ENCODE peak calls at places on chromosomes 2 and 18, in six cellular contexts. One of them, this sample, is unnamed.

GRCh38 chr2:20015482-20016083 is 3.1 kb upstream of the MATN3 start:
- DNase-seq in HepG2: peak
- DNase-seq in activated B cell treated with CpG ODN at 0.5 μM for 24 hours: no peak
- DNase-seq in stimulated activated CD4-positive, alpha-beta T cell treated with anti-CD3 and anti-CD28 coated beads, Interleukin-1b, Interleukin-23, amount 100 ng/mL, for 24 hours: no peak
- DNase-seq in cardiac fibroblast: peak
- DNase-seq in fibroblast of mammary gland: peak
- DNase-seq in this sample: no peak

GRCh38 chr2:65722028-65722427 is 289.6 kb upstream of the SPRED2 start:
- DNase-seq in HepG2: no peak
- DNase-seq in activated B cell treated with CpG ODN at 0.5 μM for 24 hours: no peak
- DNase-seq in stimulated activated CD4-positive, alpha-beta T cell treated with anti-CD3 and anti-CD28 coated beads, Interleukin-1b, Interleukin-23, amount 100 ng/mL, for 24 hours: no peak
- DNase-seq in cardiac fibroblast: peak
- DNase-seq in fibroblast of mammary gland: peak
- DNase-seq in this sample: peak

GRCh38 chr2:212274215-212274614 is 264.4 kb downstream of the ERBB4 start:
- DNase-seq in HepG2: no peak
- DNase-seq in activated B cell treated with CpG ODN at 0.5 μM for 24 hours: no peak
- DNase-seq in stimulated activated CD4-positive, alpha-beta T cell treated with anti-CD3 and anti-CD28 coated beads, Interleukin-1b, Interleukin-23, amount 100 ng/mL, for 24 hours: no peak
- DNase-seq in cardiac fibroblast: no peak
- DNase-seq in fibroblast of mammary gland: no peak
- DNase-seq in this sample: no peak

GRCh38 chr2:118177318-118177717 is 89.0 kb downstream of the INSIG2 start:
- DNase-seq in HepG2: no peak
- DNase-seq in activated B cell treated with CpG ODN at 0.5 μM for 24 hours: no peak
- DNase-seq in stimulated activated CD4-positive, alpha-beta T cell treated with anti-CD3 and anti-CD28 coated beads, Interleukin-1b, Interleukin-23, amount 100 ng/mL, for 24 hours: no peak
- DNase-seq in cardiac fibroblast: no peak
- DNase-seq in fibroblast of mammary gland: no peak
- DNase-seq in this sample: no peak

GRCh38 chr2:4673025-4673489 is 969.7 kb downstream of the DCDC2C start:
- DNase-seq in HepG2: peak
- DNase-seq in activated B cell treated with CpG ODN at 0.5 μM for 24 hours: no peak
- DNase-seq in stimulated activated CD4-positive, alpha-beta T cell treated with anti-CD3 and anti-CD28 coated beads, Interleukin-1b, Interleukin-23, amount 100 ng/mL, for 24 hours: no peak
- DNase-seq in cardiac fibroblast: no peak
- DNase-seq in fibroblast of mammary gland: peak
- DNase-seq in this sample: no peak

GRCh38 chr2:607172-607571 is 70.0 kb downstream of the TMEM18 start:
- DNase-seq in HepG2: no peak
- DNase-seq in activated B cell treated with CpG ODN at 0.5 μM for 24 hours: no peak
- DNase-seq in stimulated activated CD4-positive, alpha-beta T cell treated with anti-CD3 and anti-CD28 coated beads, Interleukin-1b, Interleukin-23, amount 100 ng/mL, for 24 hours: no peak
- DNase-seq in cardiac fibroblast: no peak
- DNase-seq in fibroblast of mammary gland: no peak
- DNase-seq in this sample: no peak

GRCh38 chr2:224976629-224977525 is 65.4 kb downstream of the DOCK10 start:
- DNase-seq in HepG2: no peak
- DNase-seq in activated B cell treated with CpG ODN at 0.5 μM for 24 hours: no peak
- DNase-seq in stimulated activated CD4-positive, alpha-beta T cell treated with anti-CD3 and anti-CD28 coated beads, Interleukin-1b, Interleukin-23, amount 100 ng/mL, for 24 hours: no peak
- DNase-seq in cardiac fibroblast: no peak
- DNase-seq in fibroblast of mammary gland: no peak
- DNase-seq in this sample: no peak

GRCh38 chr2:203532957-203533695 is 2.0 kb downstream of the RAPH1 start:
- DNase-seq in HepG2: peak
- DNase-seq in activated B cell treated with CpG ODN at 0.5 μM for 24 hours: no peak
- DNase-seq in stimulated activated CD4-positive, alpha-beta T cell treated with anti-CD3 and anti-CD28 coated beads, Interleukin-1b, Interleukin-23, amount 100 ng/mL, for 24 hours: no peak
- DNase-seq in cardiac fibroblast: peak
- DNase-seq in fibroblast of mammary gland: peak
- DNase-seq in this sample: no peak

GRCh38 chr2:1591978-1592907 is 152.1 kb downstream of the PXDN start:
- DNase-seq in HepG2: no peak
- DNase-seq in activated B cell treated with CpG ODN at 0.5 μM for 24 hours: no peak
- DNase-seq in stimulated activated CD4-positive, alpha-beta T cell treated with anti-CD3 and anti-CD28 coated beads, Interleukin-1b, Interleukin-23, amount 100 ng/mL, for 24 hours: no peak
- DNase-seq in cardiac fibroblast: peak
- DNase-seq in fibroblast of mammary gland: peak
- DNase-seq in this sample: peak

GRCh38 chr2:25036221-25036559 is 5.7 kb upstream of the EFR3B start:
- DNase-seq in HepG2: no peak
- DNase-seq in activated B cell treated with CpG ODN at 0.5 μM for 24 hours: no peak
- DNase-seq in stimulated activated CD4-positive, alpha-beta T cell treated with anti-CD3 and anti-CD28 coated beads, Interleukin-1b, Interleukin-23, amount 100 ng/mL, for 24 hours: no peak
- DNase-seq in cardiac fibroblast: no peak
- DNase-seq in fibroblast of mammary gland: no peak
- DNase-seq in this sample: no peak

GRCh38 chr2:49843314-49843713 is 689.0 kb upstream of the FSHR start:
- DNase-seq in HepG2: no peak
- DNase-seq in activated B cell treated with CpG ODN at 0.5 μM for 24 hours: no peak
- DNase-seq in stimulated activated CD4-positive, alpha-beta T cell treated with anti-CD3 and anti-CD28 coated beads, Interleukin-1b, Interleukin-23, amount 100 ng/mL, for 24 hours: no peak
- DNase-seq in cardiac fibroblast: no peak
- DNase-seq in fibroblast of mammary gland: no peak
- DNase-seq in this sample: no peak

GRCh38 chr2:72895759-72896281 is 8.6 kb downstream of the SPR start:
- DNase-seq in HepG2: no peak
- DNase-seq in activated B cell treated with CpG ODN at 0.5 μM for 24 hours: no peak
- DNase-seq in stimulated activated CD4-positive, alpha-beta T cell treated with anti-CD3 and anti-CD28 coated beads, Interleukin-1b, Interleukin-23, amount 100 ng/mL, for 24 hours: no peak
- DNase-seq in cardiac fibroblast: peak
- DNase-seq in fibroblast of mammary gland: peak
- DNase-seq in this sample: no peak

GRCh38 chr18:31572368-31572767 is 19.3 kb upstream of the TTR start:
- DNase-seq in HepG2: no peak
- DNase-seq in activated B cell treated with CpG ODN at 0.5 μM for 24 hours: no peak
- DNase-seq in stimulated activated CD4-positive, alpha-beta T cell treated with anti-CD3 and anti-CD28 coated beads, Interleukin-1b, Interleukin-23, amount 100 ng/mL, for 24 hours: no peak
- DNase-seq in cardiac fibroblast: no peak
- DNase-seq in fibroblast of mammary gland: no peak
- DNase-seq in this sample: no peak

GRCh38 chr2:128178650-128179460 is 87.9 kb downstream of the UGGT1 start:
- DNase-seq in HepG2: peak
- DNase-seq in activated B cell treated with CpG ODN at 0.5 μM for 24 hours: no peak
- DNase-seq in stimulated activated CD4-positive, alpha-beta T cell treated with anti-CD3 and anti-CD28 coated beads, Interleukin-1b, Interleukin-23, amount 100 ng/mL, for 24 hours: no peak
- DNase-seq in cardiac fibroblast: peak
- DNase-seq in fibroblast of mammary gland: peak
- DNase-seq in this sample: peak